ENCODE peak calls at places on chromosome 6, in six cellular contexts. Y is tibial nerve, I is heart left ventricle, F is adrenal gland, D is IMR-90, J is breast epithelium. V is an unnamed sample.
A peak's percentile ranks its signal among the peaks of the same experiment; 100 is the strongest.

GRCh38 chr6:18242062-18242851 is 22.1 kb downstream of the DEK start:
- DNase-seq in Y (no peak), I (no peak), F (peak; percentile 51), D (peak; percentile 94), J (no peak), V (peak; percentile 44)

GRCh38 chr6:16698988-16699868 is 62.0 kb downstream of the ATXN1 start:
- DNase-seq in Y (no peak), I (no peak), F (no peak), D (peak; percentile 62), J (no peak), V (no peak)

GRCh38 chr6:6851059-6851658 is 256.6 kb upstream of the RREB1 start:
- DNase-seq in Y (no peak), I (peak; percentile 65), F (peak; percentile 72), D (peak; percentile 97), J (no peak), V (peak; percentile 37)

GRCh38 chr6:94769197-94769596 is 808.1 kb upstream of the MANEA start:
- DNase-seq in Y (no peak), I (no peak), F (no peak), D (no peak), J (no peak), V (no peak)

GRCh38 chr6:133977983-133978895 is 25.2 kb downstream of the TBPL1 start:
- DNase-seq in Y (no peak), I (no peak), F (peak; percentile 29), D (peak; percentile 86), J (no peak), V (peak; percentile 28)

GRCh38 chr6:148997863-148998262 is 251.0 kb downstream of the UST start:
- DNase-seq in Y (no peak), I (no peak), F (no peak), D (peak; percentile 73), J (no peak), V (no peak)

GRCh38 chr6:16136536-16137450 is 7.9 kb downstream of the MYLIP start:
- DNase-seq in Y (no peak), I (no peak), F (no peak), D (peak; percentile 92), J (no peak), V (no peak)

GRCh38 chr6:161139766-161140553 is 133.9 kb downstream of the AGPAT4 start:
- DNase-seq in Y (no peak), I (peak; percentile 56), F (no peak), D (peak; percentile 42), J (no peak), V (no peak)

GRCh38 chr6:137811912-137812553 is 55.0 kb upstream of the TNFAIP3 start:
- DNase-seq in Y (no peak), I (no peak), F (no peak), D (no peak), J (no peak), V (no peak)

GRCh38 chr6:117545161-117545595 is 57.1 kb downstream of the GOPC start:
- DNase-seq in Y (no peak), I (no peak), F (no peak), D (no peak), J (no peak), V (no peak)

GRCh38 chr6:78835817-78836216 is 31.5 kb upstream of the IRAK1BP1 start:
- DNase-seq in Y (no peak), I (no peak), F (no peak), D (peak; percentile 4), J (no peak), V (no peak)

GRCh38 chr6:119333063-119333609 is 16.4 kb downstream of the MAN1A1 start:
- DNase-seq in Y (no peak), I (no peak), F (no peak), D (no peak), J (no peak), V (no peak)

GRCh38 chr6:131349199-131349598 is 213.9 kb downstream of the AKAP7 start:
- DNase-seq in Y (no peak), I (no peak), F (no peak), D (no peak), J (no peak), V (no peak)

GRCh38 chr6:125485757-125486156 is 184.0 kb upstream of the HDDC2 start:
- DNase-seq in Y (no peak), I (no peak), F (no peak), D (no peak), J (no peak), V (no peak)

GRCh38 chr6:21143651-21144050 is 449.9 kb upstream of the SOX4 start:
- DNase-seq in Y (no peak), I (no peak), F (no peak), D (no peak), J (no peak), V (no peak)

GRCh38 chr6:92125681-92126080 is 1293.7 kb downstream of the EPHA7 start:
- DNase-seq in Y (no peak), I (no peak), F (no peak), D (no peak), J (no peak), V (no peak)

GRCh38 chr6:55469829-55470438 is 109.1 kb downstream of the HMGCLL1 start:
- DNase-seq in Y (no peak), I (peak; percentile 27), F (no peak), D (no peak), J (no peak), V (no peak)

GRCh38 chr6:20652691-20653479 is 118.6 kb downstream of the CDKAL1 start:
- DNase-seq in Y (no peak), I (no peak), F (no peak), D (peak; percentile 43), J (no peak), V (no peak)

GRCh38 chr6:36853325-36853724 is 14.1 kb upstream of the CPNE5 start:
- DNase-seq in Y (no peak), I (peak; percentile 46), F (no peak), D (peak; percentile 90), J (no peak), V (peak; percentile 61)

GRCh38 chr6:72245565-72245964 is 359.2 kb downstream of the RIMS1 start:
- DNase-seq in Y (no peak), I (no peak), F (no peak), D (peak; percentile 3), J (no peak), V (no peak)

GRCh38 chr6:36822506-36823269 is 16.6 kb downstream of the CPNE5 start:
- DNase-seq in Y (no peak), I (no peak), F (no peak), D (no peak), J (no peak), V (peak; percentile 49)

DNA sequence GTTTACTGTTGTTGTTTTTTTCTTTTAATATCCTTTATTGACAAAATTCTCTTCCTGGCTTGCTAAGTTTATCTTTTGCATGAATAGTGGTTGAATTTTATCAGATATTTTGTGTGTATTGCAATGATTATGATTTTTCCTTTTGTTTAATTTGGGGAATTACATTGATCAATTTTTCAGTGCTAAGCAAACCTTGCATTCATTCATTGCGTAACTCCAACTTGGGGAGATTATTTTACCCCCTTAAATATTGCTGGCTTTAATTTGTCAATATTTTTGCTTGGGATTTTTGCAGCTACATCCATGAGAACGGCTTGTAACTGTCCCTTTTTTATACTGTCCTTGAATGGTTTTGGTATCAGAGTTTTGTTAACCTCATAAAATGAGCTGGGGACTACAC is 63.4 kb downstream of the SERAC1 start:
- DNase-seq in Y (no peak), I (no peak), F (no peak), D (no peak), J (no peak), V (no peak)
- TF ChIP-seq CTCF in Y (no peak), I (no peak), F (no peak), D (no peak), J (no peak), V (no peak)

GRCh38 chr6:10418361-10418861 is 3.5 kb upstream of the TFAP2A start:
- DNase-seq in Y (no peak), I (no peak), F (no peak), D (no peak), J (no peak), V (no peak)

GRCh38 chr6:10417681-10418104 is 2.8 kb upstream of the TFAP2A start:
- DNase-seq in Y (no peak), I (no peak), F (no peak), D (no peak), J (no peak), V (no peak)

GRCh38 chr6:10419749-10420545 is 5.1 kb upstream of the TFAP2A start:
- DNase-seq in Y (no peak), I (no peak), F (no peak), D (no peak), J (peak; percentile 69), V (no peak)

GRCh38 chr6:10420546-10421507 is 6.0 kb upstream of the TFAP2A start:
- DNase-seq in Y (no peak), I (no peak), F (no peak), D (no peak), J (no peak), V (no peak)

DNA sequence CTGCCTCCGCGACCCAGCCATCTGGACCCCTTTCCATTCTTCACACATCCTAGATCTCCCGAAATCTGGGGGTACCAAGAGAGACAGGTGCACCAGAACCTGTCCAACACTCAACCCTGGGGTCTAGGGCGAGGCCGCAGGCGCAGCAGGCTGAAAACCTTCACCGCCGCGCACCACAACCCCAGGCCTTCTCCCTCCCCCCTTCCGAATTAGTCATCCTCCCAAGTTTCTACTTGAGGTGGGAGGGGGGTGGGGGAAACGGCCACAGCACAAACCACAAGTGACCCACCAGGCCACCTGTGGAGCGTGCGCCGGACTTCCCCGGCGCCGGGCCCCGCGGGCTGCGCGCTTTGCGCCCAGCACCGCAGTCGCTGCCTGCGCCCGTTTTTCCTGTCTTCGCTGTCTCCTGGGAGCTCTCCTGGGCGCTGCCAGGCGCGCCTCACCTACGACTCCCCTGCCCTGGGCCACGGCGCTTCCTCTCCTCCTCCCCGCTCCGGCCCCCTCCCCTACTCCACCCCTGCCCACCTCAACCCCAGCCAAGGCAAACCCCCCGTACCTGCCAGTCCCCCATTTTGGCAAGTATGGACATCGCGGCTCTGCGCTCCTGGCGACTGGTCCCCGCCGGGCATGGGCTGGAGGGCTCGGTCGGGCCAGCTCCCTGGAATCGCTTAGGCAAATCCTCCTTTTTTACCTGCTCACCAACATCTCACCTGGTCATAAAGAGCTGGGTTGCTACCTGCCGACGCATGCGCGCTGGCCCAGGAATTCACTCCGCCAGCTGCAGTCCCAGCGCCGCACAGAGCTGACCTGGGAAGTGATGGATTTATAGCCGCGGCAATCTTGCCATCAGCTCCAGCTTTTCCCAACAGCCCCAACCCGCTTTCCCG is 4.2 kb upstream of the TFAP2A start:
- DNase-seq in Y (no peak), I (no peak), F (no peak), D (peak; percentile 47), J (peak; percentile 86), V (no peak)
- TF ChIP-seq POLR2A in Y (no peak), I (no peak), F (no peak), D (no peak), J (peak; percentile 34), V (no peak)

DNA sequence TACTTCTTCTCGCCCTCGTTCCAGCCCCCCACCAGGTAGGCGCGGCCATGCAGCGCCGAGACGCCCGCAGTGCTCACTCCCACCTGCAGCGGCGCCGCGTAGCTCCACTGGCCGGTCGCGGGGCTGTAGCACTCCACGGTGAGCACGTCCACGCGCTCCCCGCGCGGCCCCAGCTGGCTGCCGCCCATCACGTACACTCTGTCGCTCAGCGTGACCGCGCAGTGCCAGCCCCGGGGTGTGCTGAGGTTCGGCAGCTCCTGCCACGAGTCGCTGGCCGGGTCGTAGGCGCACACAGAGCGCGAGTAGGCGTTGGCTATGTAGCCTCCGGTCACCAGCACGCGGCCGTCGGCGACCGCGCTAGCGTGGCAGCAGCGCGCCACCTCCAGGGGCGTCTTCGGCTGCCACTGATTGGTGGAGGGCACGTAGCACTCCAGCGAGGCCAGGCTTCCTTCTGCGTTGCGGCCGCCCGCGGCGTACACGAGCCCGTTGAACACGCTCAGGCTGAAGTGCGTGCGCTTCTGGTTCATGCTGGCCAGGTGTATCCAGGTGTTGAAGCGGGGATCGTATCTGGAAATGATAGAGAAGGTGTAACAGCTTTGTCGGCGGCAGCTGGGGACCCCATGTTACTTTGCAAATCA is 13.7 kb downstream of the KLHL31 start:
- DNase-seq in Y (peak; percentile 21), I (peak; percentile 65), F (peak; percentile 77), D (peak; percentile 44), J (peak; percentile 75), V (peak; percentile 39)
- TF ChIP-seq CTCF in Y (peak; percentile 13), I (peak; percentile 14), F (peak; percentile 28), D (peak; percentile 20), J (no peak), V (peak; percentile 25)

GRCh38 chr6:9554806-9555205 is 860.1 kb downstream of the TFAP2A start:
- DNase-seq in Y (no peak), I (no peak), F (no peak), D (no peak), J (no peak), V (no peak)
- TF ChIP-seq POLR2A in Y (no peak), I (no peak), F (no peak), D (no peak), J (no peak), V (no peak)

V was measured in uterus.